ENCODE peak calls at places on chromosomes 16 and 17, in four cellular contexts. O is H1, W is K562, Q is GM12878. J is an unnamed sample.

GRCh38 chr16:88686062-88686438 is 257 bp downstream of the SNAI3 start:
- DNase-seq in O (no peak), W (peak; percentile 79), Q (no peak), J (no peak)

GRCh38 chr17:29107933-29108805 is 65.2 kb downstream of the PIPOX start:
- DNase-seq in O (no peak), W (no peak), Q (no peak), J (peak; percentile 22)

GRCh38 chr16:75319513-75320401 is 68.3 kb upstream of the BCAR1 start:
- DNase-seq in O (no peak), W (no peak), Q (peak; percentile 78), J (no peak)

GRCh38 chr16:3022208-3022696 is 1.5 kb downstream of the HCFC1R1 start:
- DNase-seq in O (no peak), W (peak; percentile 50), Q (no peak), J (peak; percentile 82)

GRCh38 chr16:66359811-66360608 is 6.5 kb upstream of the CDH5 start:
- DNase-seq in O (no peak), W (no peak), Q (no peak), J (no peak)

GRCh38 chr17:418421-418751 is 65.8 kb upstream of the RPH3AL start:
- DNase-seq in O (no peak), W (no peak), Q (no peak), J (no peak)

GRCh38 chr16:30700491-30700890 is 1.5 kb downstream of the SRCAP start:
- DNase-seq in O (no peak), W (peak; percentile 44), Q (no peak), J (no peak)

GRCh38 chr17:64785050-64785449 is 122.9 kb upstream of the SMURF2 start:
- DNase-seq in O (no peak), W (no peak), Q (no peak), J (no peak)

GRCh38 chr16:10972956-10973464 is 28.6 kb downstream of the CLEC16A start:
- DNase-seq in O (no peak), W (no peak), Q (no peak), J (no peak)

GRCh38 chr17:82299452-82299851 is 18.0 kb downstream of the CD7 start:
- DNase-seq in O (no peak), W (no peak), Q (no peak), J (no peak)

GRCh38 chr17:62080647-62081046 is 15.6 kb upstream of the MED13 start:
- DNase-seq in O (no peak), W (no peak), Q (no peak), J (no peak)

GRCh38 chr17:27558842-27559505 is 72.0 kb upstream of the LGALS9 start:
- DNase-seq in O (no peak), W (no peak), Q (no peak), J (no peak)

GRCh38 chr17:39083270-39083669 is 68.2 kb downstream of the PLXDC1 start:
- DNase-seq in O (no peak), W (no peak), Q (no peak), J (no peak)

GRCh38 chr16:12410842-12411490 is 392.7 kb downstream of the CPPED1 start:
- DNase-seq in O (no peak), W (no peak), Q (no peak), J (no peak)

GRCh38 chr16:63789603-63790002 is 1332.3 kb downstream of the CDH11 start:
- DNase-seq in O (no peak), W (no peak), Q (no peak), J (no peak)

GRCh38 chr17:2266045-2266864 is 37.3 kb downstream of the SMG6 start:
- DNase-seq in O (no peak), W (no peak), Q (peak; percentile 97), J (no peak)

GRCh38 chr17:10699861-10700260 is 2.5 kb downstream of the ADPRM start:
- DNase-seq in O (no peak), W (no peak), Q (no peak), J (no peak)

GRCh38 chr17:12509836-12510235 is 155.9 kb upstream of the MYOCD start:
- DNase-seq in O (no peak), W (no peak), Q (no peak), J (no peak)

GRCh38 chr16:84498859-84499620 is 5.4 kb downstream of the MEAK7 start:
- DNase-seq in O (no peak), W (no peak), Q (no peak), J (no peak)

GRCh38 chr17:75068750-75069149 is 19.0 kb upstream of the SLC16A5 start:
- DNase-seq in O (no peak), W (no peak), Q (no peak), J (no peak)

GRCh38 chr16:10931977-10932632 is 10.2 kb downstream of the DEXI start:
- DNase-seq in O (no peak), W (no peak), Q (no peak), J (no peak)

GRCh38 chr16:57918444-57918843 is 52.5 kb downstream of the CNGB1 start:
- DNase-seq in O (no peak), W (no peak), Q (no peak), J (no peak)

GRCh38 chr17:63024716-63025115 is 58.7 kb downstream of the TANC2 start:
- DNase-seq in O (no peak), W (no peak), Q (no peak), J (no peak)

GRCh38 chr17:48645639-48646182 is 19.6 kb upstream of the HOXB9 start:
- DNase-seq in O (no peak), W (no peak), Q (no peak), J (no peak)

GRCh38 chr17:73430848-73431247 is 119.0 kb upstream of the CDC42EP4 start:
- DNase-seq in O (no peak), W (no peak), Q (no peak), J (no peak)

GRCh38 chr17:32104158-32104557 is 38.1 kb upstream of the RHOT1 start:
- DNase-seq in O (no peak), W (no peak), Q (no peak), J (no peak)

GRCh38 chr17:21213491-21214014 is 408 bp downstream of the TMEM11 start:
- DNase-seq in O (no peak), W (peak; percentile 80), Q (no peak), J (no peak)

GRCh38 chr17:17181666-17182600 is 24.2 kb downstream of the PLD6 start:
- DNase-seq in O (no peak), W (no peak), Q (peak; percentile 64), J (no peak)

GRCh38 chr17:9244066-9245052 is 223.0 kb downstream of the NTN1 start:
- DNase-seq in O (no peak), W (no peak), Q (no peak), J (no peak)

GRCh38 chr17:35491417-35491816 is 42.9 kb upstream of the SLFN13 start:
- DNase-seq in O (no peak), W (no peak), Q (no peak), J (no peak)

GRCh38 chr17:65345261-65346060 is 208.3 kb downstream of the RGS9 start:
- DNase-seq in O (no peak), W (no peak), Q (no peak), J (no peak)

GRCh38 chr17:35155246-35155645 is 7.6 kb downstream of the UNC45B start:
- DNase-seq in O (no peak), W (no peak), Q (no peak), J (no peak)

GRCh38 chr17:4711671-4712111 is 1.3 kb downstream of the ARRB2 start:
- DNase-seq in O (no peak), W (no peak), Q (no peak), J (no peak)

DNA sequence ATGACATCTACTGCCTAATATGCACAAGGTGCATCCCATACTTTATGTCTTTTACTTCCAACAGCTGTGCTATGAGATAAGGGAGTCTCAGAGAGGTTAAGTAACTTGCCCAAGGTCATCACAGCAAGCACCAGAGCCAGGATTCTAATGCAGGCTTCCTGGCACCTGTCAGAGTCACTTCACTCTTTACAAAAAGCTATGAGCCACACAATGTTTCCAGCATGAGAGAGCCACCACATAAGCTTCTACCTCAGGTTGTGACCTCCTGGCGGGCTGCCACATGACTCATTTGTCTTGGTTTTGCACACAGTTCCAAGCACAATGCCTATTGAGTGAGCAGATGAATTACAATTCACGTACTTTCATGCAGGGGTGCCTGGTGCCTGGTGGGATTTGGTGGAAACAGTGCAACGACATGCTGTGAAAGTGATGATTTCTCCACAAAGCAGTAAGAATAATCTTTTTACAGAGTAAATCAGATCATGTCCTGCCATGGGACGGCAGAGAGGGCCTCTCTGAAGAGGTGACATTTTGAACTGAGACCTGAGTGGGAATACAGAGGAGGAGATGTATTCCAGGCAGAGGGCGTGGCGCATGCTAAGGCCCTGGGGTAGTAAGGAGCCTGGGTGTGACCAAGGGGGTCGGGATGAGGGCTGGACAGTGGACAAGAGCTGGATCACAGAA is 53.2 kb downstream of the CACNG3 start:
- DNase-seq in O (no peak), W (no peak), Q (no peak), J (peak; percentile 36)
- TF ChIP-seq CEBPB in O (no peak), W (no peak), Q (no peak), J (no peak)

GRCh38 chr16:80665356-80665755 is 124.6 kb downstream of the DYNLRB2 start:
- DNase-seq in O (no peak), W (no peak), Q (no peak), J (no peak)
- TF ChIP-seq RAD21 in O (no peak), W (no peak), Q (no peak), J (no peak)

GRCh38 chr16:68332411-68333121 is 21.7 kb downstream of the PRMT7 start:
- DNase-seq in O (no peak), W (no peak), Q (no peak), J (no peak)
- TF ChIP-seq EGR1 in O (no peak), W (no peak), Q (no peak), J (no peak)

GRCh38 chr16:27547134-27547533 is 2.6 kb downstream of the GTF3C1 start:
- DNase-seq in O (no peak), W (peak; percentile 64), Q (no peak), J (no peak)
- TF ChIP-seq CEBPB in O (no peak), W (no peak), Q (no peak), J (no peak)

J was measured in HCT116.